ENCODE peak calls at places on chromosomes 7 and 10, in six cellular contexts. One of them, this sample, is unnamed. For H3K27me3, the result is how much of the 10 kb centered on the place peaks cover.

GRCh38 chr7:107998660-107999480 is 4.1 kb downstream of the LAMB1 start:
- DNase-seq in right atrium auricular region: no peak
- DNase-seq in tibial nerve: no peak
- DNase-seq in GM23338: no peak
- DNase-seq in AG04450: no peak
- DNase-seq in heart right ventricle: no peak
- DNase-seq in this sample: no peak

GRCh38 chr10:124742418-124743187 is 1.6 kb downstream of the FAM53B start:
- DNase-seq in AG04450: no peak
- DNase-seq in right atrium auricular region: peak
- DNase-seq in GM23338: peak
- DNase-seq in tibial nerve: no peak
- DNase-seq in heart right ventricle: no peak
- DNase-seq in this sample: no peak

GRCh38 chr10:129599160-129599559 is 132.1 kb downstream of the MGMT start:
- DNase-seq in heart right ventricle: no peak
- DNase-seq in GM23338: no peak
- DNase-seq in right atrium auricular region: no peak
- DNase-seq in tibial nerve: no peak
- DNase-seq in AG04450: no peak
- DNase-seq in this sample: no peak

GRCh38 chr7:134468054-134468453 is 9.2 kb upstream of the AKR1B1 start:
- DNase-seq in AG04450: no peak
- DNase-seq in right atrium auricular region: no peak
- DNase-seq in GM23338: no peak
- DNase-seq in tibial nerve: no peak
- DNase-seq in heart right ventricle: no peak
- DNase-seq in this sample: no peak

GRCh38 chr7:117083648-117084047 is 130.3 kb downstream of the ST7 start:
- DNase-seq in right atrium auricular region: no peak
- DNase-seq in tibial nerve: no peak
- DNase-seq in AG04450: no peak
- DNase-seq in GM23338: no peak
- DNase-seq in heart right ventricle: no peak
- DNase-seq in this sample: no peak

GRCh38 chr7:95490366-95490765 is 4.6 kb downstream of the ASB4 start:
- DNase-seq in AG04450: no peak
- DNase-seq in tibial nerve: no peak
- DNase-seq in heart right ventricle: no peak
- DNase-seq in GM23338: no peak
- DNase-seq in right atrium auricular region: no peak
- DNase-seq in this sample: no peak

GRCh38 chr10:102997998-102998397 is 79.9 kb downstream of the CNNM2 start:
- DNase-seq in right atrium auricular region: no peak
- DNase-seq in AG04450: no peak
- DNase-seq in tibial nerve: no peak
- DNase-seq in GM23338: no peak
- DNase-seq in heart right ventricle: no peak
- DNase-seq in this sample: no peak

GRCh38 chr10:68435803-68436202 is 28.7 kb upstream of the RUFY2 start:
- DNase-seq in right atrium auricular region: no peak
- DNase-seq in heart right ventricle: no peak
- DNase-seq in tibial nerve: no peak
- DNase-seq in GM23338: no peak
- DNase-seq in AG04450: no peak
- DNase-seq in this sample: no peak

GRCh38 chr7:12016439-12016838 is 184.4 kb upstream of the THSD7A start:
- DNase-seq in GM23338: no peak
- DNase-seq in right atrium auricular region: no peak
- DNase-seq in tibial nerve: no peak
- DNase-seq in heart right ventricle: no peak
- DNase-seq in AG04450: no peak
- DNase-seq in this sample: no peak

GRCh38 chr10:87842776-87843497 is 20.4 kb downstream of the KLLN start:
- DNase-seq in GM23338: peak
- DNase-seq in tibial nerve: no peak
- DNase-seq in heart right ventricle: no peak
- DNase-seq in AG04450: peak
- DNase-seq in right atrium auricular region: no peak
- DNase-seq in this sample: no peak

GRCh38 chr10:122567056-122567660 is 6.6 kb downstream of the DMBT1 start:
- DNase-seq in heart right ventricle: peak
- DNase-seq in AG04450: no peak
- DNase-seq in right atrium auricular region: no peak
- DNase-seq in tibial nerve: no peak
- DNase-seq in GM23338: peak
- DNase-seq in this sample: no peak

GRCh38 chr7:152608656-152609055 is 67.3 kb downstream of the XRCC2 start:
- DNase-seq in heart right ventricle: no peak
- DNase-seq in GM23338: no peak
- DNase-seq in AG04450: no peak
- DNase-seq in right atrium auricular region: no peak
- DNase-seq in tibial nerve: no peak
- DNase-seq in this sample: no peak

GRCh38 chr10:122407375-122408125 is 33.0 kb downstream of the PLEKHA1 start:
- DNase-seq in AG04450: no peak
- DNase-seq in tibial nerve: no peak
- DNase-seq in right atrium auricular region: no peak
- DNase-seq in heart right ventricle: no peak
- DNase-seq in GM23338: no peak
- DNase-seq in this sample: no peak

GRCh38 chr10:12709516-12709915 is 292.0 kb downstream of the CCDC3 start:
- DNase-seq in GM23338: no peak
- DNase-seq in AG04450: no peak
- DNase-seq in heart right ventricle: no peak
- DNase-seq in tibial nerve: no peak
- DNase-seq in right atrium auricular region: no peak
- DNase-seq in this sample: no peak

GRCh38 chr10:12708921-12709320 is 292.6 kb downstream of the CCDC3 start:
- DNase-seq in heart right ventricle: no peak
- DNase-seq in tibial nerve: no peak
- DNase-seq in right atrium auricular region: no peak
- DNase-seq in GM23338: no peak
- DNase-seq in AG04450: no peak
- DNase-seq in this sample: no peak

GRCh38 chr10:12705943-12706342 is 295.6 kb downstream of the CCDC3 start:
- DNase-seq in tibial nerve: no peak
- DNase-seq in AG04450: no peak
- DNase-seq in GM23338: no peak
- DNase-seq in right atrium auricular region: no peak
- DNase-seq in heart right ventricle: no peak
- DNase-seq in this sample: no peak

GRCh38 chr10:12710157-12710556 is 291.4 kb downstream of the CCDC3 start:
- DNase-seq in heart right ventricle: no peak
- DNase-seq in AG04450: no peak
- DNase-seq in tibial nerve: no peak
- DNase-seq in GM23338: no peak
- DNase-seq in right atrium auricular region: no peak
- DNase-seq in this sample: no peak

DNA sequence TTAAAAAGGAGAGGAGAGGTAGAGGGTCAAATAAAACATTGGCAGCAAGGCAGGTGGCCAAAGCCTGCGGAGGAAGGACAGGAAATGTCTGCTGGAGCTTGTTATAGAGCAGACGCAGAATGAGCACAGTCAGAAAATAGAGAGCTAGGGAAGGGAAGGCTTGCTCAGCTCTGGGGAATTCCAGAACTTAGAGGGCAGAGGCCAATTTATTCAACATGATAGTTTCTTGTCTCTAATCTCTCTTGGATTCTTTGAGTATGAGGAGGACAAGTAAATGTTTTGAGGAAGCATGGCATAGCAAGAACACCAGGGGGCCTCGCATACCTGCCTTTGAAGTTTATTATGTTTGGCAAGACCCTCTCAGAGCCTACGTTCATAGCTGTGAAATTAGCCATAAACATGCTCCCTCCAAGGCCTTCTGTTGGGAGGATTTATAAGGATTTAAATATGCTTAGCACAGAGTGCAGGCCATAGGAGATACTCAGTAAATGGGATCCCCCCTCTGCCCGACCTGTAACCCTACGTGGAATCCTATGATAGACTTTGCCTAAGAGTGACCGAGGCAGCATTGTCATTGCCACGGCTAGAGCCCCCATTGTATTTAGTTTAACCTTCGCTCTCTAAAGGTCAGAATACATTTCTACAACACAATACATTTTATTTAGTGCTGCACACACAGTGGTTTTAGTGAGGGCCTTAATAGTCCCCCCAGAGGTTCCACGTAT is 293.9 kb downstream of the CCDC3 start:
- DNase-seq in right atrium auricular region: peak
- DNase-seq in tibial nerve: no peak
- DNase-seq in AG04450: peak
- DNase-seq in heart right ventricle: no peak
- DNase-seq in GM23338: peak
- DNase-seq in this sample: no peak
- TF ChIP-seq CTCF in right atrium auricular region: peak
- TF ChIP-seq CTCF in tibial nerve: peak
- TF ChIP-seq CTCF in AG04450: peak
- TF ChIP-seq CTCF in heart right ventricle: peak
- TF ChIP-seq CTCF in GM23338: peak
- TF ChIP-seq CTCF in this sample: peak

GRCh38 chr10:1560535-1561192 is 176.7 kb downstream of the ADARB2 start:
- DNase-seq in AG04450: no peak
- DNase-seq in heart right ventricle: no peak
- DNase-seq in GM23338: no peak
- DNase-seq in right atrium auricular region: no peak
- DNase-seq in tibial nerve: no peak
- DNase-seq in this sample: no peak

GRCh38 chr10:1557081-1557480 is 180.2 kb downstream of the ADARB2 start:
- DNase-seq in tibial nerve: no peak
- DNase-seq in AG04450: no peak
- DNase-seq in right atrium auricular region: no peak
- DNase-seq in heart right ventricle: no peak
- DNase-seq in GM23338: no peak
- DNase-seq in this sample: no peak

GRCh38 chr10:1559311-1559710 is 178.0 kb downstream of the ADARB2 start:
- DNase-seq in heart right ventricle: no peak
- DNase-seq in GM23338: no peak
- DNase-seq in right atrium auricular region: no peak
- DNase-seq in tibial nerve: no peak
- DNase-seq in AG04450: no peak
- DNase-seq in this sample: no peak

GRCh38 chr10:1561731-1562337 is 175.5 kb downstream of the ADARB2 start:
- DNase-seq in AG04450: no peak
- DNase-seq in tibial nerve: no peak
- DNase-seq in heart right ventricle: no peak
- DNase-seq in GM23338: no peak
- DNase-seq in right atrium auricular region: no peak
- DNase-seq in this sample: no peak

DNA sequence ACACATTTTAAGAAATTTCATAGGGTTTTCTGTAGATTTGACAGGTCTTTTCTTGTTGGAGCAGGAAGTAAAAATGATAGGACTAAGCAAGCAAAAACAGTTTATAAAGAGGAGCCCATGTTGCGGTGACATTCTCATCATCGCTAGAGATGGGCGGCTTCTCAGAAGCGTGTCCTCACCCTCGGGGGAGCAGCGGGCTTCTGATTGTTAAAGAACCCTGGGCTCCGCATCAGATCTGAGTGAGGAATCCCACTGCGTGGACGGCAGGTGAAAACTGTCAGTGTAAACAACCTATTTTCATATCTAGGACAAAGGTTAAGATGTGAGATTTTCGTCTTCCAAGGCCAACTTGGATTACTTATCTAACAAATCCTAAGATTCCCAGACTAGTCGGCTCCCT is 177.6 kb downstream of the ADARB2 start:
- DNase-seq in right atrium auricular region: no peak
- DNase-seq in GM23338: no peak
- DNase-seq in tibial nerve: no peak
- DNase-seq in heart right ventricle: no peak
- DNase-seq in AG04450: no peak
- DNase-seq in this sample: no peak
- H3K27me3 ChIP-seq in right atrium auricular region: under half
- H3K27me3 ChIP-seq in GM23338: under half
- H3K27me3 ChIP-seq in tibial nerve: under half
- H3K27me3 ChIP-seq in heart right ventricle: under half
- H3K27me3 ChIP-seq in AG04450: under half
- H3K27me3 ChIP-seq in this sample: under half

DNA sequence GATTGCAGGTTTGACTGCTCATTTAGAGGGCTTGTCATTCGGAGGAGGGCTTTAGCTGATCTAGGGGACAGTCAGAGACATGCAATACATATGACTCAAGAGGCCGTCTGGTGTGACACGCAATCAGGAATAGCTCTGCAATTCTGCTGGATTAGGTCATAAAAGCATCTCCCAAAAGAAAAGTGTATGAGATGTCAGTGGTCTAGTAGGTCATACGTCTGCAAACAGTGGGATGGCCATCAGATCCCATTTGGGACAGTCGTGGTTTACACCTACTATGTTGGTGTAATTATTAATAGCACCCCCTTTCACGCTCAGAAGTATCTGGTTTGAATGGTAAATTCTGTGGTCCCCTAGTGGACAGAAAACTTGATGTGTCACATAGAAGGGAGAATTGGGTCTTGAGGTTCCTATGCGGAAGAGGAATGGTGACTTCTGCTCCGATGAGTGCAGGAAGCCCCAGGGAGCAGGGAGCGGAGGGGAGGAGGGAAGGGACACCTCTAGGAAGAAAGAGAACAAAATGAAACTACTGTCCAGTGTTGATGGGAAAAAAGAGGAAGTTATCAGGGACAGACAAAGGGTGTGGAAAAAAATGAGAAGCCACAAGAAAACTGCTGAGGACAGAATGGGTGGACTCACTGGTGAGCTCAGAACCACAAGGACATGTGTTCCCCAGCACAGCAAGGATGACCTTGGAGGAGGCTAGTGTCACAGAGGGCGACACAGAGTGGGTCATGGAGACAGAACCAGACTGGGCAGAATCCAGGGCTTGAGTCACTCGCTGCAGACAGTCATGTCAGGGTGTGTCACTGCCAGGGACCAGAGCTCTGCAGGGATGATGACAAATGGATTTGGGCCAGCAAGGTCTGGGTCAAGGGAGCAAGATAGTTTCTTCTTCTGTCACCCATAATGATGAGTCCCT is 59.9 kb downstream of the MAP3K8 start:
- DNase-seq in tibial nerve: peak
- DNase-seq in GM23338: no peak
- DNase-seq in AG04450: no peak
- DNase-seq in heart right ventricle: peak
- DNase-seq in right atrium auricular region: peak
- DNase-seq in this sample: peak
- TF ChIP-seq CTCF in tibial nerve: peak
- TF ChIP-seq CTCF in GM23338: no peak
- TF ChIP-seq CTCF in AG04450: no peak
- TF ChIP-seq CTCF in heart right ventricle: no peak
- TF ChIP-seq CTCF in right atrium auricular region: no peak
- TF ChIP-seq CTCF in this sample: no peak

GRCh38 chr10:117152668-117153067 is 14.6 kb upstream of the VAX1 start:
- DNase-seq in AG04450: no peak
- DNase-seq in tibial nerve: no peak
- DNase-seq in heart right ventricle: no peak
- DNase-seq in right atrium auricular region: no peak
- DNase-seq in GM23338: no peak
- DNase-seq in this sample: no peak
- H3K27me3 ChIP-seq in AG04450: under half
- H3K27me3 ChIP-seq in tibial nerve: half or more
- H3K27me3 ChIP-seq in heart right ventricle: under half
- H3K27me3 ChIP-seq in right atrium auricular region: under half
- H3K27me3 ChIP-seq in GM23338: half or more
- H3K27me3 ChIP-seq in this sample: under half

GRCh38 chr7:139827042-139827441 is 2.0 kb upstream of the TBXAS1 start:
- DNase-seq in right atrium auricular region: no peak
- DNase-seq in heart right ventricle: no peak
- DNase-seq in AG04450: no peak
- DNase-seq in tibial nerve: no peak
- DNase-seq in GM23338: peak
- DNase-seq in this sample: no peak
- TF ChIP-seq CTCF in right atrium auricular region: peak
- TF ChIP-seq CTCF in heart right ventricle: no peak
- TF ChIP-seq CTCF in AG04450: no peak
- TF ChIP-seq CTCF in tibial nerve: no peak
- TF ChIP-seq CTCF in GM23338: peak
- TF ChIP-seq CTCF in this sample: no peak